ENCODE peak calls at places on chromosomes 5 and 9, in six cellular contexts. Y is lung, K is HCT116, O is H9, R is heart right ventricle, E is ascending aorta. B is an unnamed sample.

GRCh38 chr5:168424506-168425298 is 61.6 kb upstream of the RARS1 start:
- DNase-seq in R (no peak), E (no peak), O (no peak), K (no peak), Y (no peak), B (no peak)

GRCh38 chr5:74919487-74919886 is 53.3 kb upstream of the FAM169A start:
- DNase-seq in Y (no peak), R (no peak), K (peak; percentile 47), O (no peak), E (no peak), B (no peak)

GRCh38 chr5:33537240-33537639 is 96.5 kb downstream of the TARS1 start:
- DNase-seq in Y (no peak), E (no peak), K (no peak), R (no peak), O (no peak), B (no peak)

GRCh38 chr5:126454081-126454480 is 30.9 kb downstream of the GRAMD2B start:
- DNase-seq in K (no peak), R (peak; percentile 26), O (no peak), E (no peak), Y (no peak), B (no peak)

GRCh38 chr5:164763211-164763610 is 1257.8 kb downstream of the MAT2B start:
- DNase-seq in K (no peak), O (no peak), E (no peak), Y (no peak), R (no peak), B (no peak)

GRCh38 chr5:95900383-95900958 is 61.2 kb downstream of the ELL2 start:
- DNase-seq in E (no peak), K (no peak), O (no peak), R (peak; percentile 69), Y (no peak), B (no peak)

GRCh38 chr5:27020965-27021364 is 17.4 kb downstream of the CDH9 start:
- DNase-seq in Y (no peak), K (no peak), R (no peak), E (no peak), O (no peak), B (no peak)

GRCh38 chr9:19934301-19934868 is 145.5 kb upstream of the SLC24A2 start:
- DNase-seq in Y (no peak), K (no peak), E (no peak), R (peak; percentile 34), O (peak; percentile 78), B (peak; percentile 60)

GRCh38 chr5:32462618-32463017 is 18.1 kb upstream of the ZFR start:
- DNase-seq in O (no peak), E (no peak), K (no peak), Y (no peak), R (no peak), B (no peak)

GRCh38 chr5:5965132-5965531 is 413.2 kb downstream of the MED10 start:
- DNase-seq in K (no peak), R (no peak), O (no peak), Y (no peak), E (no peak), B (no peak)

GRCh38 chr9:92846662-92847145 is 31.1 kb downstream of the ZNF484 start:
- DNase-seq in R (no peak), Y (no peak), O (no peak), E (no peak), K (no peak), B (no peak)

GRCh38 chr5:148924817-148925216 is 98.4 kb downstream of the ADRB2 start:
- DNase-seq in R (peak; percentile 64), E (no peak), K (no peak), Y (no peak), O (no peak), B (no peak)

GRCh38 chr9:121038452-121039203 is 11.4 kb downstream of the C5 start:
- DNase-seq in Y (no peak), K (no peak), R (no peak), O (no peak), E (no peak), B (no peak)

GRCh38 chr5:137146402-137146889 is 352.7 kb downstream of the SPOCK1 start:
- DNase-seq in O (no peak), Y (no peak), E (peak; percentile 31), R (no peak), K (peak; percentile 8), B (no peak)

GRCh38 chr5:130965342-130965741 is 199.7 kb downstream of the HINT1 start:
- DNase-seq in Y (no peak), R (no peak), O (no peak), K (no peak), E (no peak), B (no peak)

GRCh38 chr9:72557549-72557948 is 36.1 kb downstream of the TMC1 start:
- DNase-seq in E (no peak), K (peak; percentile 94), Y (no peak), R (no peak), O (no peak), B (no peak)

GRCh38 chr9:32339424-32339823 is 45.0 kb upstream of the ACO1 start:
- DNase-seq in Y (no peak), O (no peak), K (no peak), R (no peak), E (no peak), B (no peak)

GRCh38 chr5:161400583-161400982 is 145.9 kb downstream of the GABRB2 start:
- DNase-seq in O (no peak), R (no peak), Y (no peak), E (no peak), K (no peak), B (no peak)

GRCh38 chr5:78698218-78698751 is 49.7 kb upstream of the LHFPL2 start:
- DNase-seq in O (no peak), Y (no peak), E (no peak), K (no peak), R (peak; percentile 53), B (no peak)

GRCh38 chr5:58299266-58299665 is 160.6 kb downstream of the PLK2 start:
- DNase-seq in E (no peak), O (no peak), Y (no peak), R (no peak), K (no peak), B (no peak)

GRCh38 chr5:32326216-32326772 is 13.6 kb upstream of the MTMR12 start:
- DNase-seq in O (no peak), K (peak; percentile 22), Y (no peak), R (no peak), E (no peak), B (no peak)

GRCh38 chr9:21801683-21802417 is 586 bp upstream of the MTAP start:
- DNase-seq in K (peak; percentile 82), Y (peak; percentile 78), E (no peak), R (peak; percentile 69), O (peak; percentile 83), B (peak; percentile 72)

GRCh38 chr5:172407861-172408260 is 46.5 kb downstream of the SH3PXD2B start:
- DNase-seq in K (no peak), Y (no peak), R (no peak), O (no peak), E (no peak), B (no peak)

GRCh38 chr5:107304671-107305070 is 366.1 kb downstream of the EFNA5 start:
- DNase-seq in R (no peak), Y (no peak), K (no peak), O (no peak), E (no peak), B (no peak)

GRCh38 chr5:98787131-98787719 is 13.8 kb downstream of the RGMB start:
- DNase-seq in R (no peak), K (no peak), E (no peak), O (no peak), Y (no peak), B (no peak)
- TF ChIP-seq CTCF in R (no peak), K (no peak), E (no peak), O (no peak), Y (no peak), B (no peak)

GRCh38 chr9:126720661-126721530 is 83.9 kb upstream of the ZBTB43 start:
- DNase-seq in Y (no peak), O (no peak), R (no peak), E (no peak), K (no peak), B (no peak)

GRCh38 chr9:126722922-126723806 is 81.7 kb upstream of the ZBTB43 start:
- DNase-seq in Y (no peak), E (no peak), R (no peak), O (peak; percentile 50), K (no peak), B (peak; percentile 91)

GRCh38 chr9:126721531-126722098 is 83.2 kb upstream of the ZBTB43 start:
- DNase-seq in E (no peak), O (no peak), Y (no peak), R (no peak), K (no peak), B (peak; percentile 51)

GRCh38 chr9:126722252-126722921 is 82.5 kb upstream of the ZBTB43 start:
- DNase-seq in K (peak; percentile 36), O (peak; percentile 88), E (no peak), Y (peak; percentile 85), R (peak; percentile 76), B (peak; percentile 76)

GRCh38 chr9:126719677-126720435 is 85.0 kb upstream of the ZBTB43 start:
- DNase-seq in O (peak; percentile 96), R (peak; percentile 63), E (peak; percentile 46), Y (peak; percentile 86), K (no peak), B (no peak)
- H3K27ac ChIP-seq in O (no peak overlapping the region), R (no peak overlapping the region), E (no peak overlapping the region), Y (peak overlapping the region; percentile 26), K (no peak overlapping the region), B (peak overlapping the region; percentile 98)

DNA sequence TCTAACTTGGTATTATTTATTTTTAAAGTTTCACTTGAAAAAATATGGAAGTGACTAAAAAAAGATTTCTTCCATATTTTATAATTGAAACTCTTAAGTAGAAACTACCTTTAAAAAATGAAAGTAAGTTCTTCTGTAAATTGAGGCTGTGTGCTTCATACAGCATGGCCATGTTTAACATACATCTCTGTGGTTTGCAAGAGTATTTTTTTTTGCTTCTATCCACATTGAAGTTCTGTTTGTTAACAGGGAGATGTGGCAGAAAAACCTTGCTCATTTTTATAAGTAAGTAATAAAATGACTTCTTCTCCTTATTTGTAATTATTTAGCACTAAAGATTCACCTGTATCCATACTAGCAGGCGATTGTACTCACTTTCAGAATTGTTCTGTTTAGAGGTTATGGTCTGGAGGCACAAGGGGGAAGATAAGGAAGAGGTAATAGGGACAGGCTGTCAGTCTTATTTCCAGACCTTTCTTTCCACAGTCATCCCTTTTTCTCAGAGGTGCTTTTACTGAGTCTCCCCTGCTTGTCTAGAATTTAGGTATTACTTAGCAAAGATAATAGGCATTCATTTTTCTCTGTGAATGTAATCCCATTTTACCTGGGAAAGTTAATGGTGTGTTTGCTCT is 16.0 kb downstream of the FYB1 start:
- DNase-seq in O (no peak), Y (no peak), E (no peak), R (no peak), K (no peak), B (no peak)
- H3K4me1 ChIP-seq in O (no peaks in the 10 kb centered on the region), Y (no peaks in the 10 kb centered on the region), E (no peaks in the 10 kb centered on the region), R (no peaks in the 10 kb centered on the region), K (peaks cover 3% of the 10 kb centered on the region), B (no peaks in the 10 kb centered on the region)

GRCh38 chr5:100446879-100447278 is 88.3 kb upstream of the FAM174A start:
- DNase-seq in R (no peak), K (no peak), E (no peak), Y (no peak), O (no peak), B (no peak)

GRCh38 chr5:100444961-100445360 is 90.2 kb upstream of the FAM174A start:
- DNase-seq in Y (no peak), R (no peak), K (no peak), E (no peak), O (no peak), B (no peak)

GRCh38 chr5:100448250-100448649 is 86.9 kb upstream of the FAM174A start:
- DNase-seq in O (no peak), R (no peak), E (no peak), Y (no peak), K (no peak), B (no peak)
- TF ChIP-seq CTCF in O (no peak), R (no peak), E (no peak), Y (no peak), K (no peak), B (no peak)